ENCODE peak calls at places on chromosomes 2 and 18, in eight cellular contexts. One of them, this sample, is unnamed.

GRCh38 chr2:73283545-73284295 is 558 bp downstream of the FBXO41 start:
- DNase-seq in BJ: no peak
- DNase-seq in HCT116: no peak
- DNase-seq in GM12878: no peak
- DNase-seq in transverse colon: no peak
- DNase-seq in fibroblast of lung: no peak
- DNase-seq in glutamatergic neuron: peak
- DNase-seq in WTC11: peak
- DNase-seq in this sample: no peak

GRCh38 chr2:54904836-54905235 is 145.4 kb downstream of the RTN4 start:
- DNase-seq in BJ: no peak
- DNase-seq in HCT116: peak
- DNase-seq in GM12878: no peak
- DNase-seq in transverse colon: peak
- DNase-seq in fibroblast of lung: no peak
- DNase-seq in glutamatergic neuron: no peak
- DNase-seq in WTC11: no peak
- DNase-seq in this sample: no peak

GRCh38 chr2:36246320-36246990 is 109.1 kb upstream of the CRIM1 start:
- DNase-seq in BJ: no peak
- DNase-seq in HCT116: no peak
- DNase-seq in GM12878: peak
- DNase-seq in transverse colon: no peak
- DNase-seq in fibroblast of lung: peak
- DNase-seq in glutamatergic neuron: no peak
- DNase-seq in WTC11: no peak
- DNase-seq in this sample: no peak

GRCh38 chr2:62765619-62766376 is 60.3 kb downstream of the EHBP1 start:
- DNase-seq in BJ: no peak
- DNase-seq in HCT116: no peak
- DNase-seq in GM12878: no peak
- DNase-seq in transverse colon: no peak
- DNase-seq in fibroblast of lung: peak
- DNase-seq in glutamatergic neuron: no peak
- DNase-seq in WTC11: no peak
- DNase-seq in this sample: no peak

GRCh38 chr2:172311921-172312345 is 115.5 kb upstream of the ITGA6 start:
- DNase-seq in BJ: no peak
- DNase-seq in HCT116: no peak
- DNase-seq in GM12878: no peak
- DNase-seq in transverse colon: no peak
- DNase-seq in fibroblast of lung: no peak
- DNase-seq in glutamatergic neuron: no peak
- DNase-seq in WTC11: no peak
- DNase-seq in this sample: no peak

GRCh38 chr2:10347559-10347941 is 44.8 kb downstream of the HPCAL1 start:
- DNase-seq in BJ: no peak
- DNase-seq in HCT116: no peak
- DNase-seq in GM12878: no peak
- DNase-seq in transverse colon: no peak
- DNase-seq in fibroblast of lung: no peak
- DNase-seq in glutamatergic neuron: no peak
- DNase-seq in WTC11: no peak
- DNase-seq in this sample: no peak

GRCh38 chr2:241848761-241849615 is 9.7 kb downstream of the PDCD1 start:
- DNase-seq in BJ: no peak
- DNase-seq in HCT116: no peak
- DNase-seq in GM12878: no peak
- DNase-seq in transverse colon: no peak
- DNase-seq in fibroblast of lung: no peak
- DNase-seq in glutamatergic neuron: peak
- DNase-seq in WTC11: no peak
- DNase-seq in this sample: no peak

GRCh38 chr2:43426305-43427031 is 169.4 kb downstream of the THADA start:
- DNase-seq in BJ: peak
- DNase-seq in HCT116: peak
- DNase-seq in GM12878: peak
- DNase-seq in transverse colon: peak
- DNase-seq in fibroblast of lung: peak
- DNase-seq in glutamatergic neuron: no peak
- DNase-seq in WTC11: no peak
- DNase-seq in this sample: no peak

GRCh38 chr2:111618577-111618930 is 265.4 kb downstream of the ANAPC1 start:
- DNase-seq in BJ: no peak
- DNase-seq in HCT116: no peak
- DNase-seq in GM12878: no peak
- DNase-seq in transverse colon: no peak
- DNase-seq in fibroblast of lung: peak
- DNase-seq in glutamatergic neuron: no peak
- DNase-seq in WTC11: no peak
- DNase-seq in this sample: no peak

GRCh38 chr2:111617804-111618576 is 266.0 kb downstream of the ANAPC1 start:
- DNase-seq in BJ: no peak
- DNase-seq in HCT116: peak
- DNase-seq in GM12878: no peak
- DNase-seq in transverse colon: no peak
- DNase-seq in fibroblast of lung: no peak
- DNase-seq in glutamatergic neuron: no peak
- DNase-seq in WTC11: no peak
- DNase-seq in this sample: no peak

GRCh38 chr2:111616651-111617218 is 267.3 kb downstream of the ANAPC1 start:
- DNase-seq in BJ: no peak
- DNase-seq in HCT116: no peak
- DNase-seq in GM12878: no peak
- DNase-seq in transverse colon: no peak
- DNase-seq in fibroblast of lung: no peak
- DNase-seq in glutamatergic neuron: no peak
- DNase-seq in WTC11: no peak
- DNase-seq in this sample: no peak

GRCh38 chr2:111617299-111617803 is 266.6 kb downstream of the ANAPC1 start:
- DNase-seq in BJ: no peak
- DNase-seq in HCT116: peak
- DNase-seq in GM12878: no peak
- DNase-seq in transverse colon: no peak
- DNase-seq in fibroblast of lung: peak
- DNase-seq in glutamatergic neuron: no peak
- DNase-seq in WTC11: no peak
- DNase-seq in this sample: no peak

DNA sequence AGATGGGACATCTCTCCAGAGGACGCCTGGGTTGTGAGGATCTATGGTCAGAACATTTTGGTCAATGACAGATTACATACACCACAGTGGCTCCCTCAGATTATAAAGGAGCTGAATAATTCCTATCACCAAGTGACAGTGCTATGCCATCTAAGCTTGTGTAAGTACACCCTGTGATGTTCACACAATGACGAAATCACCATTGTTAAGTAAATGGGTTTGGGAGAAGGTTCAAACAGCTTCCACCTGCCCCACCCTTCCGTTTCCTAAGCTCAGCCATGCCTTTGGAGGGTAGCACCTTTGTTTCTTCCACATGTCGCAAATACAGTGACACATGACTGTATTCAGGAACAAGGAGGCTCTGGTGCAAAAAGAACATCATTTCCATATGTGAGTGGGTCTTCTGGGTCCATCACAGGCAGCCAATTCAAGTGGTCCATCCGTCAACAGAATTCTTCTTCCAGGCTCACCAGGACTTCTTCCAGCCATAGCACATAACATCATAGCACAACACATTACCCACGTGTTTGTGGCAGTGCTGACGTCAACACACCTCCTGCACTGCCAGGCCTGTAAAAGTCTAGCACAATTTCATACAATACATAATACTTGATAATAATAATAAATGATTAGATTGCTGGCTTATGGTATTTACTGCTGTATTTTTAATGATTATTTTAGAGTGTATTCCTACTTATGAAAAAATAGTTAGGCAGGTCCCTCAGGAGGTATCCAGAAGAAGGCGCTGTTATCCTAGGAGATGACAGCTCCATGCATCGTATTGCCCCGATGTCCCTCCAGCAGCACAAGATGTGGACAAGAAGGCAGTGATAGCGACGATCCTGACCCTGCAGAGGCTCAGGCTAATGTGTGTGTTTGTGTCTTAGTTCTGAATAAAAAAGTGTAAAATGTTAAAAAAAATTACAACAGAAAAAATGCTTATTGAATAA is 264.8 kb downstream of the ANAPC1 start:
- DNase-seq in BJ: no peak
- DNase-seq in HCT116: peak
- DNase-seq in GM12878: no peak
- DNase-seq in transverse colon: no peak
- DNase-seq in fibroblast of lung: no peak
- DNase-seq in glutamatergic neuron: no peak
- DNase-seq in WTC11: no peak
- DNase-seq in this sample: no peak
- TF ChIP-seq CTCF in BJ: no peak
- TF ChIP-seq CTCF in HCT116: peak
- TF ChIP-seq CTCF in GM12878: no peak
- TF ChIP-seq CTCF in transverse colon: peak
- TF ChIP-seq CTCF in fibroblast of lung: no peak
- TF ChIP-seq CTCF in glutamatergic neuron: no peak
- TF ChIP-seq CTCF in WTC11: no peak
- TF ChIP-seq CTCF in this sample: no peak

GRCh38 chr2:239208470-239209180 is 192.2 kb downstream of the HDAC4 start:
- DNase-seq in BJ: no peak
- DNase-seq in HCT116: no peak
- DNase-seq in GM12878: no peak
- DNase-seq in transverse colon: peak
- DNase-seq in fibroblast of lung: no peak
- DNase-seq in glutamatergic neuron: peak
- DNase-seq in WTC11: no peak
- DNase-seq in this sample: no peak
- TF ChIP-seq CTCF in BJ: no peak
- TF ChIP-seq CTCF in HCT116: no peak
- TF ChIP-seq CTCF in GM12878: no peak
- TF ChIP-seq CTCF in transverse colon: no peak
- TF ChIP-seq CTCF in fibroblast of lung: no peak
- TF ChIP-seq CTCF in glutamatergic neuron: no peak
- TF ChIP-seq CTCF in WTC11: no peak
- TF ChIP-seq CTCF in this sample: no peak

GRCh38 chr18:76472811-76473210 is 22.2 kb downstream of the ZNF516 start:
- DNase-seq in BJ: no peak
- DNase-seq in HCT116: no peak
- DNase-seq in GM12878: no peak
- DNase-seq in transverse colon: no peak
- DNase-seq in fibroblast of lung: no peak
- DNase-seq in glutamatergic neuron: no peak
- DNase-seq in WTC11: no peak
- DNase-seq in this sample: no peak

GRCh38 chr18:76474824-76475223 is 20.2 kb downstream of the ZNF516 start:
- DNase-seq in BJ: no peak
- DNase-seq in HCT116: no peak
- DNase-seq in GM12878: no peak
- DNase-seq in transverse colon: no peak
- DNase-seq in fibroblast of lung: no peak
- DNase-seq in glutamatergic neuron: no peak
- DNase-seq in WTC11: no peak
- DNase-seq in this sample: no peak

GRCh38 chr18:76476665-76477561 is 18.1 kb downstream of the ZNF516 start:
- DNase-seq in BJ: peak
- DNase-seq in HCT116: no peak
- DNase-seq in GM12878: no peak
- DNase-seq in transverse colon: no peak
- DNase-seq in fibroblast of lung: peak
- DNase-seq in glutamatergic neuron: no peak
- DNase-seq in WTC11: no peak
- DNase-seq in this sample: no peak

GRCh38 chr18:76479351-76480238 is 15.4 kb downstream of the ZNF516 start:
- DNase-seq in BJ: no peak
- DNase-seq in HCT116: no peak
- DNase-seq in GM12878: no peak
- DNase-seq in transverse colon: no peak
- DNase-seq in fibroblast of lung: no peak
- DNase-seq in glutamatergic neuron: no peak
- DNase-seq in WTC11: no peak
- DNase-seq in this sample: no peak

DNA sequence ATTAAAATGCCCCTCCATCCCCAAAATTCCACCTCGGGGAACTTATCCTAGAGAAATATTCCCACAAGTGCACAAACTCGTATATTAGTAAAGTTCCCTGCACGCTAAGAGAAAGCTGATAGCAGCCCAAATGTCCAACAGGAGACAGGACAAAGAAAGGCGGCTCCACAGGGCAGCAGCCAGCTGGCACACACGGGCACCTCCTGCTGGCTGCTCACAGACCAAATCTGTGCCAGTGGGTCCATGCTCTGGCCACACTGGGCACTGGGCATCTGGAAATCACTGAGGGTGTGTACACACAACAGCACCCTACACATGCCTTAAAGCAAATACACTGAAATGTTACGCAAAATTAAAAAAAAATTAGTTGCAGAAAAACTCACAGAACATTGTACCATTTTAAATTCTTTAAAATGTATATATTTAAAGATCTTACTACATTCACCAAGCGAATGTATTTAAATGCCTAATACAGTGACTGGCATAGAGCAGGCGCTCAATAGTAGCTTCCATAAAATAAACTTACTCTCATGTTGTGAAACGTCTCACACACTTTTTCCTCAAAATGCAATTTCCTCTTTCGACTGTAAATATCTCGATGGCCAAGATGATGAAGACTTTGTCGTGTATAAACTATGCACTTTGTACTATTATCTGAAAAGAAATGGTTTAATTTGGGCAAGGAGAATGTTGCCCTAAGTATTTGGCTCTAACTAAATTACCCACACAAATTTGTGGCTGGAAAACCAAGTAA is 19.4 kb downstream of the ZNF516 start:
- DNase-seq in BJ: no peak
- DNase-seq in HCT116: no peak
- DNase-seq in GM12878: no peak
- DNase-seq in transverse colon: no peak
- DNase-seq in fibroblast of lung: peak
- DNase-seq in glutamatergic neuron: no peak
- DNase-seq in WTC11: no peak
- DNase-seq in this sample: no peak
- TF ChIP-seq CTCF in BJ: peak
- TF ChIP-seq CTCF in HCT116: no peak
- TF ChIP-seq CTCF in GM12878: peak
- TF ChIP-seq CTCF in transverse colon: no peak
- TF ChIP-seq CTCF in fibroblast of lung: no peak
- TF ChIP-seq CTCF in glutamatergic neuron: no peak
- TF ChIP-seq CTCF in WTC11: no peak
- TF ChIP-seq CTCF in this sample: no peak

DNA sequence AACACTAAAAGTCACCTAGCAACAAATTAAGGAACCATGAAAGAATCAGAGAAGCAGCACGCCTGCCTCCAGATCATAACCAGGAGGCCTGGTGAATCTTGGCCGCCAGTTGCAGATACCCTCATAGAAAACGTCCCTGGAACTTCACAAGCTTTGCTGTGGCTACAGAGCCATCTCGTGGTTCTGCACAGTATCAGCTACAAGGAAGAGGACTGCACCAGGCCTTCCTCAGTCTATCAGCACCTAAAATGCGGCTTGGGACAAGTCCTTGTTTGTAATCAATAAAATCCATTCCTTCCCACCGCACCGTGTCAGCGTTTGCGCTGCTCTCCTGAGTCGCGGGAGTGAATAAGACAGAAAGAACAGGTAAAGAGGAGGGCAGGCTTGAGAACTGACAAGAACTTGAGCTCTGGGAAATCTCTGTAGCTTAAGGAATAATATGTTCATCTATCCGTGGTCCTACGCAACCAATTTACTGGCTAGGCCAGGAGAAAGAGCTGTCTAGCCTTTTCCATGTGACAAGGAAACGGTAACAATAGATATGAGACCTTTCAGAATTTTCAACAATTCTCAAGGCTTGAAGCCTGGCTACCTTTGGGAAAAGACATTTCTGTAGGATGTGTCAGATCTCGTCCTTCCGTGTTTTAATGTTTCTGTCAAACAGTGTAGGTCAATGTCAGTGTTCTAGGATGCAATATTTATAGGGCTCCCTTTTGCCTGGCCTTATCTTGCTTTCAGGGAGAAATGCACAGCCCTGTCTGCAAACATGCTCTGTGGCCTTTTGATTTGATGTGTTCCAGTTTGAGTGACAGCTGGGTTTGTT is 128.5 kb upstream of the RAB12 start:
- DNase-seq in BJ: no peak
- DNase-seq in HCT116: peak
- DNase-seq in GM12878: no peak
- DNase-seq in transverse colon: no peak
- DNase-seq in fibroblast of lung: peak
- DNase-seq in glutamatergic neuron: peak
- DNase-seq in WTC11: peak
- DNase-seq in this sample: peak
- TF ChIP-seq CTCF in BJ: peak
- TF ChIP-seq CTCF in HCT116: peak
- TF ChIP-seq CTCF in GM12878: peak
- TF ChIP-seq CTCF in transverse colon: peak
- TF ChIP-seq CTCF in fibroblast of lung: peak
- TF ChIP-seq CTCF in glutamatergic neuron: no peak
- TF ChIP-seq CTCF in WTC11: no peak
- TF ChIP-seq CTCF in this sample: no peak

This sample was measured in mesothelial cell of epicardium.